ENCODE peak calls at places on chromosome 2, in seven cellular contexts. L is AG10803, Y is mammary epithelial cell, W is MM.1S, I is psoas muscle, D is neural progenitor cell, X is fibroblast of pulmonary artery. A is an unnamed sample.

GRCh38 chr2:241189856-241190201 is 1.4 kb downstream of the ANO7 start:
- DNase-seq in W (no peak), L (no peak), Y (no peak), X (no peak), D (no peak), I (no peak), A (no peak)

GRCh38 chr2:898319-898718 is 52.3 kb upstream of the SNTG2 start:
- DNase-seq in L (no peak), D (peak), W (no peak), I (no peak), X (no peak), Y (no peak), A (no peak)

GRCh38 chr2:235170536-235171510 is 219.0 kb downstream of the SH3BP4 start:
- DNase-seq in X (peak), D (peak), L (peak), W (peak), I (peak), Y (peak), A (no peak)

GRCh38 chr2:199136681-199137080 is 321.1 kb downstream of the SATB2 start:
- DNase-seq in Y (peak), W (no peak), L (peak), X (peak), D (no peak), I (no peak), A (no peak)

GRCh38 chr2:221431477-221431876 is 140.6 kb downstream of the EPHA4 start:
- DNase-seq in Y (no peak), X (no peak), W (no peak), D (no peak), I (no peak), L (no peak), A (no peak)

GRCh38 chr2:72012886-72013574 is 134.6 kb downstream of the CYP26B1 start:
- DNase-seq in X (no peak), Y (peak), L (no peak), W (no peak), D (no peak), I (no peak), A (peak)

GRCh38 chr2:151753540-151753939 is 19.3 kb upstream of the NEB start:
- DNase-seq in L (no peak), X (no peak), I (no peak), D (no peak), W (no peak), Y (no peak), A (no peak)

GRCh38 chr2:239731998-239732665 is 293.0 kb downstream of the NDUFA10 start:
- DNase-seq in X (no peak), Y (no peak), I (peak), L (no peak), W (no peak), D (no peak), A (no peak)

GRCh38 chr2:150425121-150425559 is 62.3 kb downstream of the RND3 start:
- DNase-seq in Y (no peak), X (peak), I (no peak), W (no peak), L (no peak), D (peak), A (no peak)

GRCh38 chr2:197001921-197002320 is 75.4 kb upstream of the PGAP1 start:
- DNase-seq in I (no peak), D (no peak), W (no peak), Y (peak), L (no peak), X (no peak), A (no peak)

GRCh38 chr2:133566967-133567645 is 1.2 kb downstream of the NCKAP5 start:
- DNase-seq in D (peak), W (no peak), Y (peak), X (peak), L (peak), I (peak), A (no peak)

GRCh38 chr2:8255448-8255800 is 426.4 kb upstream of the ID2 start:
- DNase-seq in Y (no peak), X (peak), D (no peak), L (no peak), W (no peak), I (no peak), A (no peak)

GRCh38 chr2:9373047-9373446 is 50.3 kb downstream of the ITGB1BP1 start:
- DNase-seq in D (no peak), L (no peak), X (no peak), I (no peak), W (no peak), Y (no peak), A (no peak)

GRCh38 chr2:8889978-8890377 is 52.6 kb upstream of the KIDINS220 start:
- DNase-seq in I (no peak), Y (no peak), W (no peak), X (no peak), D (no peak), L (no peak), A (no peak)

GRCh38 chr2:241473399-241473798 is 35.0 kb downstream of the STK25 start:
- DNase-seq in W (no peak), D (no peak), Y (no peak), L (no peak), X (no peak), I (no peak), A (no peak)

GRCh38 chr2:85953476-85953875 is 64.7 kb upstream of the ST3GAL5 start:
- DNase-seq in W (no peak), L (peak), Y (no peak), D (no peak), I (no peak), X (no peak), A (no peak)

GRCh38 chr2:103959174-103960125 is 894.5 kb upstream of the POU3F3 start:
- DNase-seq in Y (no peak), I (no peak), D (peak), X (no peak), L (peak), W (no peak), A (no peak)

GRCh38 chr2:213316001-213316735 is 31.9 kb downstream of the SPAG16 start:
- DNase-seq in X (peak), L (peak), W (no peak), Y (peak), I (no peak), D (no peak), A (no peak)

GRCh38 chr2:150209746-150210145 is 277.7 kb downstream of the RND3 start:
- DNase-seq in Y (no peak), D (no peak), X (no peak), I (no peak), L (peak), W (no peak), A (no peak)

GRCh38 chr2:59824314-59824713 is 729.1 kb downstream of the BCL11A start:
- DNase-seq in I (no peak), X (no peak), L (no peak), W (no peak), D (no peak), Y (no peak), A (no peak)

GRCh38 chr2:232951891-232952290 is 61.2 kb downstream of the NGEF start:
- DNase-seq in D (no peak), I (no peak), X (peak), Y (peak), W (no peak), L (no peak), A (no peak)

GRCh38 chr2:112644155-112644932 is 1.4 kb upstream of the SLC20A1 start:
- DNase-seq in I (no peak), W (no peak), L (peak), X (peak), D (peak), Y (peak), A (no peak)

GRCh38 chr2:233053928-233054774 is 6.0 kb upstream of the INPP5D start:
- DNase-seq in Y (peak), X (peak), D (peak), I (peak), L (peak), W (peak), A (peak)

GRCh38 chr2:200968162-200968561 is 4.7 kb upstream of the ORC2 start:
- DNase-seq in I (no peak), W (no peak), D (no peak), X (peak), L (no peak), Y (peak), A (no peak)

GRCh38 chr2:200963129-200963917 is at the start of gene ORC2:
- DNase-seq in W (peak), I (peak), D (peak), Y (peak), L (peak), X (peak), A (peak)

GRCh38 chr2:200964498-200964897 is 1.0 kb upstream of the ORC2 start:
- DNase-seq in I (no peak), W (no peak), L (no peak), X (no peak), Y (peak), D (no peak), A (no peak)

GRCh38 chr2:200966770-200967169 is 3.3 kb upstream of the ORC2 start:
- DNase-seq in D (no peak), W (no peak), X (peak), L (peak), Y (peak), I (no peak), A (no peak)

DNA sequence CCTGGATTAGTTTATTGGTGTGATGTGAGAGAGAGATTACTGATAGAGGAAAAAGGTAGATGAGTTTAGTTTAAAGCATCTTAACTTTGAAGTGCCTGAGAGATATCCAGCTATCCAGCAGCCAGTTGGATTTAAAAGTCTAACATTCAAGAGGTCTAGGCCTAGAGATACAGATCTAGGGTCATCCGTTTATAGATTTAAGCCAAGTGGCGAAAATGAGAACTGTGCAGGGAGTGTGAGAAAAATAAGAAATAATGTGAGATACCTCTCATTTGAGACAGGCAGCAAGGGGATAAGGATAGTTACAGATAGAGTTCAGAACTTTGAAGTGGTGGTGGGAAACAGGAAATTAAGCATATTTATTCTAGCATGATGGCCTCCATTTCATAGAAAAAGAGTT is 5.3 kb upstream of the ORC2 start:
- DNase-seq in Y (no peak), I (no peak), W (no peak), D (no peak), L (no peak), X (no peak), A (no peak)
- TF ChIP-seq CTCF in Y (no peak), I (no peak), W (no peak), D (no peak), L (no peak), X (no peak), A (no peak)

DNA sequence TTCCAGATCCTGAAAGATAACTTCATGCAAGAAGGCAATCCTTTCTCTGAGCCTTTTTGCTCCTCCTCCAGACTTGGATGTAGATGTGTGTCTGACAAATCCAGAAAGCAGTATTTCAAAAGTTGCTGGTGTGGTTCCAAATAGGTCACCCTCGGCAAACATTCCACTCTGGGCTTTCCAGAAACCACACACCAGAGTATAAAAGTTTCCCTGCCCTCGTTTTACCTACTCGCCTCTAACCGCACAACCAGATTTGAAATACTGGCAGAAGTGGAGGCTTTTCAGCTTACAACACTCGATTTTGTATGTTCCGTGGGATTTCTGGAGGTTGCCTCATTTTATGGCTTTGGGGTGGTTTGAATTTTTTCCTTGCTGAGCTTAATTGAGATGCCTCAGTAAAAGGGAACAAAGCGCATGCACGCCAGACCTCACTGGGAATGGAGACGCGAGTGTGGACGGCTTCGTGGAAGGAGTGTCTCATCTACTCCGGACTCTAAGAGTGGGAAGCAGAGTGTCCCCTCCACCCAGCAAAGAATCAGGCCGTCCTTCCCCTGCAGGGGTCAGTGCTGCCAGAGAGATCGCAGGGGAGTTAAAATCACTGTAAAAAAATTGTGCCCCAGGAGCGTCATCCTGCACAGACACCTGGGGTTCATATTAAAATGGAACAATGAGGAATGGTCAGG is 44.0 kb upstream of the RPL31 start:
- DNase-seq in W (no peak), L (peak), Y (peak), D (no peak), I (no peak), X (peak), A (peak)
- H3K4me3 ChIP-seq in W (no peak), L (no peak), Y (no peak), D (no peak), I (peak), X (no peak), A (no peak)

GRCh38 chr2:218644721-218645120 is 14.7 kb downstream of the ZNF142 start:
- DNase-seq in D (no peak), L (no peak), Y (no peak), I (no peak), X (no peak), W (no peak), A (no peak)
- TF ChIP-seq CTCF in D (no peak), L (no peak), Y (no peak), I (no peak), X (no peak), W (no peak), A (no peak)

DNA sequence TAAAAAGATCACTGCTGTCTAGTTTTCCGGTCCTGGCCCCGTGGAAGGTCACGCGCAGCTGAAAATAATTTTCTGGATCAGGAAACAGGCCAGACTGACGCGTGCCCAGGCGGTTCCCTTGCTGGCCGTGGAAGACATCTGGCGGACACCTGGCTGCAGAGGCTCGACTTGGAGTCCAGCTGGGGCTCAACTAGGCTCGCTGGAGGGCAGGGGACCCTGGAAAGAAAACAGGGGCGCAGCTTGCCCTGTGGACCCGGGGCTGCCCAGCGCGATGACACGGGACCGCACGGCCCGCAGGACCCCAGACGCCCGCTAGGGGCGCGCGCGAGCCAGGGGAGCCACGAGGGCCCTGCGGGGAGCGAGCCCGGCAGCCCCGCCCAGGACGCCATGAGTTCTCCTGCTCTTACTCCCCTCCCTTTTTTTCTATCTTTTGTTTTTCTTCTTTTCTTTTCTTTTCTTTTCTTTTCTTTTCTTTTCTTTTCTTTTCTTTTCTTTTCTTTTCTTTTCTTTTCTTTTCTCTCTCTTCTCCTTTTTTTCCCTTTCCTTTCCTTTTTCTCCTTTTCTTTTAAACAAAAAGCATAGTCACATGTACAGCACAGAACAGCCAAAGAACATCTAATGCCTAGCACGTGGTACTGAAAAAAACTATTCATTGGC is 43.2 kb upstream of the UBE2F start:
- DNase-seq in I (peak), W (peak), Y (peak), D (peak), L (peak), X (peak), A (peak)
- H3K4me3 ChIP-seq in I (peak), W (peak), Y (no peak), D (no peak), L (peak), X (peak), A (peak)